ENCODE peak calls at places on chromosomes 7 and 10, in seven cellular contexts. I is HCT116, X is A549, Q is tibial nerve, C is right lobe of liver, D is body of pancreas, G is heart left ventricle. W is an unnamed sample.

GRCh38 chr10:98469532-98469931 is 22.8 kb upstream of the HPS1 start:
- DNase-seq in X (no peak), C (no peak), I (no peak), G (no peak), D (no peak), Q (no peak), W (no peak)

GRCh38 chr7:149771199-149771636 is 2.2 kb downstream of the ZNF467 start:
- DNase-seq in G (no peak), I (no peak), D (peak), Q (peak), X (no peak), C (no peak), W (peak)

GRCh38 chr7:35599061-35599460 is 95.9 kb downstream of the HERPUD2 start:
- DNase-seq in X (no peak), D (no peak), I (no peak), Q (no peak), G (no peak), C (no peak), W (no peak)

GRCh38 chr7:151579642-151580041 is 59.9 kb upstream of the RHEB start:
- DNase-seq in C (no peak), G (no peak), X (no peak), Q (no peak), D (no peak), I (no peak), W (no peak)

GRCh38 chr7:92830532-92831110 is 5.8 kb downstream of the CDK6 start:
- DNase-seq in Q (no peak), I (no peak), D (no peak), G (no peak), C (no peak), X (no peak), W (no peak)

GRCh38 chr7:149580328-149580727 is 82.7 kb upstream of the ZNF746 start:
- DNase-seq in C (no peak), I (no peak), X (no peak), G (no peak), D (no peak), Q (no peak), W (no peak)

GRCh38 chr10:49359349-49360231 is 36.3 kb downstream of the DRGX start:
- DNase-seq in C (no peak), D (no peak), X (no peak), I (no peak), G (peak), Q (no peak), W (peak)

GRCh38 chr7:28573751-28574295 is 161.5 kb downstream of the CREB5 start:
- DNase-seq in G (no peak), Q (no peak), C (no peak), I (no peak), D (no peak), X (no peak), W (no peak)

GRCh38 chr10:35041502-35041879 is 48.6 kb downstream of the CUL2 start:
- DNase-seq in D (no peak), I (peak), G (no peak), X (no peak), Q (no peak), C (no peak), W (peak)

GRCh38 chr10:118701529-118702323 is 53.0 kb downstream of the CACUL1 start:
- DNase-seq in G (no peak), C (no peak), X (no peak), I (no peak), D (no peak), Q (no peak), W (no peak)

GRCh38 chr7:149285581-149285975 is 23.6 kb downstream of the ZNF783 start:
- DNase-seq in I (no peak), C (no peak), G (no peak), Q (no peak), X (peak), D (no peak), W (peak)

GRCh38 chr7:158255156-158255555 is 332.5 kb downstream of the PTPRN2 start:
- DNase-seq in C (no peak), D (no peak), Q (no peak), X (no peak), G (no peak), I (no peak), W (no peak)

DNA sequence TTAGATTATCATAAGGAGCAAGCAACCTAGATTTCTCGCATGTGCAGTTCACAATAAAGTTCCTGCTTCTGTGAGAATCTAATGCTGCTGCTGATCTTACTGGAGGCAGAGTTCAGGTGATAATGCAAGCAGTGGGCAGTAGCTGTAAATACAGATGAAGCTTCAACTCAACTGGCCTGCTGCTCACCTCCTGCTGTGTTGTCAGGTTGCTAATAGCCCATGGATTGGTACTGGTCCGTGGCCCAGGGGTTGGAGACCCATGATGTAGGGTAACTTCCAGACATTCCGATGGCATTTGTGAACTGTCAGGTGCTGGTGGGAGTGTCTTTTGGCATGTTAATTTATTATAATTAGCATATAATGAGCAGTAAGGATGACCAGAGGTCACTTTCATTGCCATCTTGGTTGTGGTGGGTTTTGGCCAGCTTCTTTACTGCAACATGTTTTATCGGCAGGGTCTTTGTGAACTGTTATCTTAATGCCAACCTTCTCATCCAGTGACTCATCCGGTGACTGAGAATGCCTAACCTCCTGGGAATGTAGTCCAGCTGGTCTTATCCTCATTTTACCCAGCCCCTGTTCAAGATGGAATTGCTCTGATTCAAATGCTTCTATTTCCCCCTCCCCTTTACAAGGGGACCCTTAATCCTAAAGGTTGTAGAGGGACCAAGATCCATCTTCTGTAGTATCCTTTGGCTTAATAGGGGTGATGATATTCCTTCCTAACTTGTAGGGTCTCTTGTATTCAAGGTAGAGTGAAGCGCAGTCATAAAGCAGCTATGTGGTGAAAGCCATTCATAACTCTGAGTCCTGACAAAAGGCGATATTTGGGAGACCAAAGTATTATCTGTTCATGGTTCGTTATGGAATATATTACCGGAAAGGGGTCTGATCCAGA is 165.8 kb downstream of the CCSER2 start:
- DNase-seq in D (no peak), Q (no peak), C (no peak), X (peak), I (peak), G (no peak), W (peak)
- H3K27ac ChIP-seq in D (no peak), Q (no peak), C (no peak), X (no peak), I (peak), G (no peak), W (no peak)

GRCh38 chr10:47406548-47406869 is 22.4 kb upstream of the ZNF488 start:
- DNase-seq in D (no peak), I (no peak), Q (no peak), X (no peak), C (no peak), G (no peak), W (no peak)

GRCh38 chr10:47404937-47405336 is 20.8 kb upstream of the ZNF488 start:
- DNase-seq in Q (no peak), G (no peak), I (no peak), X (no peak), D (no peak), C (no peak), W (no peak)

GRCh38 chr10:47405829-47406547 is 21.9 kb upstream of the ZNF488 start:
- DNase-seq in Q (no peak), D (no peak), X (no peak), G (no peak), I (no peak), C (no peak), W (no peak)

GRCh38 chr10:47408606-47409005 is 24.5 kb upstream of the ZNF488 start:
- DNase-seq in X (no peak), G (no peak), D (no peak), Q (no peak), I (no peak), C (no peak), W (no peak)

GRCh38 chr10:47406870-47407648 is 23.0 kb upstream of the ZNF488 start:
- DNase-seq in D (peak), I (peak), G (no peak), X (peak), Q (no peak), C (no peak), W (no peak)
- TF ChIP-seq POLR2A in D (no peak), I (no peak), G (no peak), X (peak), Q (no peak), C (no peak), W (no peak)

DNA sequence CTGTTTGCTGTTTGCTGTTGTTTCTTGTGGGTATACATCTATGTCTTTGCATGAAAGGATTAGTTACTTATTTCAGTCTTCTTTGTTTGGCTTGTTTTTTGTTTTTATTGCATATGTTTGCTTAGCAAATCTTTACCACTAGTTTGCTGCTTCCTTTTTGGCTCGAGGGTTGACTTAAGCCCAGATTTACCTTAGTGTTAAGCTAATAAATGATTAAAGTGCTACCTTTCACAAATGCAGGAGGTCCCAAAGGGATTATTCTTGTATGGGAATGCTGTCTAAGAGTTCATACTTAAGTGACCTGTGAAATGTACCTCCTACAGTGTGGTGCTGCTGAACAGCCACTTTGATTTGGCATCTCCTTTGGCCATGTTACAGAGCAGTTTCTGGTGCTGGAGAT is 273.5 kb upstream of the NPY start:
- DNase-seq in Q (no peak), D (no peak), C (no peak), G (no peak), X (no peak), I (no peak), W (no peak)
- H3K27ac ChIP-seq in Q (no peak), D (no peak), C (no peak), G (no peak), X (no peak), I (no peak), W (no peak)

DNA sequence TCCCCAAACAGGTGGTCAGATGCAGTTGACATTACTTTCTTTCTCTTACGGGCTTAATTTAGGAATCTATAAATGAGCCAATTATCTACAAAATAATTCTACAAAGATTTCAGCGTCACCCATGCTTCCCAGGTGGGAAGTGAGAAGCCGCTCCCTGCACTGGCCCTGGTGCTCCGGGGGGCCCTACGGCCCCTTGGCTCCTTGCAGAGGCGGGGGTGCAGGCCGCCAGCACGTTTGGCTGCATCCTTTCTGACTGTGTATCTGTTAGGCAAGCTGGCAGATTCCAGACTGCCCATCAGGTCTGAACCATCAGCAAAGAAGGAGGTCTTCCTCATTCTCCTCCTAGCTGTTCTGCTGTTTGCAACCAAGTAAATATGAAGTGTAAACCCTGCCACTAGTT is 16.3 kb downstream of the VWC2 start:
- DNase-seq in X (no peak), C (no peak), D (no peak), G (no peak), Q (no peak), I (no peak), W (no peak)
- TF ChIP-seq POLR2A in X (no peak), C (no peak), D (no peak), G (no peak), Q (no peak), I (no peak), W (no peak)

GRCh38 chr7:77288676-77289320 is 89.2 kb upstream of the FGL2 start:
- DNase-seq in I (no peak), C (no peak), X (no peak), G (no peak), Q (no peak), D (no peak), W (no peak)
- H3K27ac ChIP-seq in I (no peak), C (no peak), X (no peak), G (no peak), Q (no peak), D (no peak), W (peak)

DNA sequence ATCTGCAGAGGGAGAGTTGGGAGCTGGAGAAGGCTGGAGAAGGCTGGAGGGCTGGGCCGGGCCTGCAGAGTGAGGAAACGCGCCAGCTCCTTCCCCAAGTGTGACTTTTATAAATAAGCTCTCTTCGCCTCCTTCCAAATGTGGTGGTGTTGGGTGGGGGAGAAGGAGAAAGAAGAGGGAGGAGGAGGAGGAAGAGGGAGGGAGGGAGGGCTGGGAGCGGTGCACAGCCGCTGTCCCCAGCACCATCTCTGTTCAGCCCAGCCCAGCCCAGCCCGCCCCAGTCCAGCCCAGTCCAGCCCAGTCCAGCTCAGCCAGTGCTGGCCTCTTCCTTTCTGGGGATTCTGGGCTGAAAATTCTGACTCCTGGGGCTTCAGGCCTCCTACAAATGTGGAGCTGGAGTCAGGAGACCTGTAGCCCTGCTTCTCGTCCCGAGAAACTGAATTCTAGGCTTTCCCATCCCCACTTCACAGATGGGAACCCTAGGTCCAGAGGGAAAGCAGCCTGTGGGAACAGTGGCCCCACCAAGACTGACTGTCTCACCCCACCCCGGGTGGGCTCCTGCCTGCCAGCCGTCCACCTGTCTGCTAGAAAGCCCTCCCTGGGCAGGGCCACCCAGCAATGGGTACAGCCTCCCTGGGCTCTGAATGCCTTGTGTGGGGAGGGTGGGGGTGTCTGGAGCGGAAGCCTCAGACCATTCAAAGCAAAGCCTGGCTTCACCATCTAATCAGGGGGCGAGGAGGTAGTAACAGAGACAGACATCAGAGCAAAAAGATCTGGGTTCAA is 2.3 kb downstream of the STX1A start:
- DNase-seq in G (no peak), D (no peak), C (no peak), Q (no peak), X (no peak), I (no peak), W (no peak)
- TF ChIP-seq POLR2A in G (no peak), D (no peak), C (no peak), Q (no peak), X (no peak), I (no peak), W (no peak)

DNA sequence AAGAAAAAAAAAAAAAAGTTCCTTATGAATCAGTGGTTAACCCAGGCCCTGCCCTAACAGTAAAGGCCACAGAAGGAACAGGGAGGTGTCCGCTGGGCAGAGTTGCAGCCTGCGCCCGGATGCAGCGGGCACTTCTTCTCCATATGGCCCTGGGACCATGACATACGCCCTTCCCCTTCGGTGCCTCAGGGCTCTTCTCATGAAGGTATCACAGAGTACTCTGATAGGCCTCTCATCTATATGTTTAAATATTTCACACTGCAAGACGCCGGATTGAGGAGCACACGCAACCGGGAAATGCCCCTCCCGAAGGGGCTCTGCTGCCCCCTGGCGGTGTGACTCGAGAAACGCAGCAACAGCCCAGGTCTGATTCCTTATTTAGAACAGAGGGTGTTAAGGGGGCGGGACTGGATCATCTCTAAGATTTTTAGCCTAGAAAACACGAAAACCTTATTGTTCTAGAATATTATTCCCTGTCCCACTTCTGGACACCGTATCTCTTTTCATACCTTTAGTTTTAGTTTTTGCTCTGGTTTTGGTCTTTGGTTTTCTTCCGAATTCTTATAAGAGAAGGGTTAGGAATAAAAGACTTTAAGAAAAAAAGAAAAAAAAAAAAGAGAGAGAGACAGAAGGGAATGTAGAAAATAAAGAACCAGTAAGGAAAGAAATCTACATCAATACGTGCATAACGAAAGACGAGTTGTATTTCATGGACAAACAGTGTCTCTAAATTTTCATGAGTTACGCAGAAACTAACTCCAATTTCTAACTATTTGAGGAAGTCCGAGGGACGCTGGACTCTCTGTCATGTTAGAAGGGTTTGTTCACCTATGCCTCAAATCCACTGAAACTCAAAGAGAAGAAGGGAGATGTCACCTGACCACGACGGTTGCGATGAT is 12.0 kb downstream of the DAGLB start:
- DNase-seq in C (peak), D (peak), X (peak), Q (peak), G (peak), I (no peak), W (peak)
- H3K27ac ChIP-seq in C (peak), D (no peak), X (no peak), Q (no peak), G (peak), I (peak), W (peak)

GRCh38 chr10:47384148-47384921 is at the start of gene ZNF488:
- DNase-seq in Q (peak), I (peak), X (peak), D (peak), G (peak), C (peak), W (peak)
- TF ChIP-seq POLR2A in Q (no peak), I (peak), X (peak), D (no peak), G (peak), C (peak), W (peak)

GRCh38 chr10:77529050-77529576 is 108.5 kb downstream of the KCNMA1 start:
- DNase-seq in D (no peak), C (no peak), X (no peak), G (no peak), I (no peak), Q (no peak), W (no peak)

GRCh38 chr10:77532068-77532467 is 105.5 kb downstream of the KCNMA1 start:
- DNase-seq in I (no peak), C (no peak), Q (no peak), X (no peak), D (no peak), G (no peak), W (no peak)

GRCh38 chr10:77527839-77528238 is 109.8 kb downstream of the KCNMA1 start:
- DNase-seq in G (no peak), Q (no peak), C (no peak), X (no peak), D (no peak), I (no peak), W (no peak)

GRCh38 chr10:77531441-77532001 is 106.1 kb downstream of the KCNMA1 start:
- DNase-seq in D (no peak), Q (peak), C (no peak), X (peak), G (no peak), I (peak), W (peak)

GRCh38 chr10:77530011-77530410 is 107.6 kb downstream of the KCNMA1 start:
- DNase-seq in G (no peak), Q (no peak), I (no peak), C (no peak), X (no peak), D (no peak), W (no peak)
- H3K27ac ChIP-seq in G (no peak), Q (no peak), I (no peak), C (no peak), X (peak), D (no peak), W (no peak)

GRCh38 chr10:7787857-7788639 is at the start of the genes ATP5F1C and KIN:
- DNase-seq in C (peak), G (peak), I (peak), D (peak), X (peak), Q (peak), W (peak)

GRCh38 chr10:7792541-7792940 is 4.6 kb downstream of the ATP5F1C start:
- DNase-seq in D (no peak), C (no peak), X (no peak), Q (no peak), I (no peak), G (no peak), W (no peak)

GRCh38 chr10:7787150-7787856 is 490 bp downstream of the KIN start:
- DNase-seq in X (peak), Q (no peak), I (no peak), C (no peak), D (no peak), G (no peak), W (peak)

GRCh38 chr10:7789390-7789789 is 1.4 kb downstream of the ATP5F1C start:
- DNase-seq in D (no peak), G (peak), C (no peak), X (no peak), I (no peak), Q (no peak), W (peak)

DNA sequence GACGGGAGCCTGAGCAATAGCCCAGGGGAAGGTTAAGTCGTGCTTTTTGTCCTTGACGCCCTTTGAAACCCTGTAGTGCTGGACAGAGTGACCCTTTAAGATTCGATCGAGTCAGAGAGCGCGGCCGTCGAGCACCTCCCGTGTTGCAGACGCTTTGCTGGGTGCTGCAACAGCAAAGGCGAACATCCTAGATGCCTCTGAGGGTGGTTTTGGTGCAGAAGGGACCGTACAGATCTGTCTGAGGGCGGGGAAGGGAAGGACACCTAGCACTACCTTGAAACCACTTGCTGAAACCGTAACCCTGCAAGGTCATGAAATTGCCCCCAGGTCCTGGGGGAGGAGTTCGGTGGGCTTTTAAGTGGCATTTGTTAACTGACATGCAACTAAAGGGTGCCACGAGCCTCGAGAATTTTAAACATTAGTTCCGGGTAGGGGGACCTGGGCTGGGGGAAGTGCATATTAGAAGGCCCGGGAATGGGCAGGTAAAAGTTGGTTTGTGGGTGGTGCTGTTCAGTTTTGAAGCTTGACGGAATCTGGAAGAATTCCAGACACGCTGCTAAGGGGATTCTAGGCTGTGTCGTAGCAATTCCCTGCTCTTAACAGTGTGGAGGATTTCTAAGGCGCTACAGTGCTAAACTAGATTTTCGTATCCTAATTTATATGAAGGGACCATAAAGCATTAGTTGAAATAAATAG is 811 bp downstream of the ATP5F1C start:
- DNase-seq in G (peak), Q (no peak), I (no peak), D (peak), X (no peak), C (no peak), W (peak)
- TF ChIP-seq POLR2A in G (no peak), Q (no peak), I (no peak), D (no peak), X (no peak), C (no peak), W (no peak)